ENCODE peak calls at places on chromosomes 16 and 17, in nine cellular contexts. I, Z, H, Q, W, E, L, O and N are unnamed samples.
A peak's percentile ranks its signal among the peaks of the same experiment; 100 is the strongest.

GRCh38 chr17:45871718-45872117 is 22.6 kb upstream of the MAPT start:
- DNase-seq in I (no peak), Z (no peak), H (no peak), Q (no peak), W (no peak), E (no peak), L (no peak), O (no peak), N (no peak)

GRCh38 chr16:1195393-1195666 is 29.7 kb downstream of the TPSG1 start:
- DNase-seq in I (no peak), Z (no peak), H (no peak), Q (no peak), W (no peak), E (no peak), L (no peak), O (no peak), N (no peak)

GRCh38 chr17:71553381-71553780 is 567.4 kb upstream of the SOX9 start:
- DNase-seq in I (no peak), Z (no peak), H (no peak), Q (no peak), W (no peak), E (no peak), L (no peak), O (no peak), N (no peak)

GRCh38 chr17:64994281-64994680 is 62.3 kb downstream of the GNA13 start:
- DNase-seq in I (no peak), Z (no peak), H (no peak), Q (no peak), W (no peak), E (no peak), L (no peak), O (no peak), N (no peak)

GRCh38 chr17:65931246-65932149 is 260.4 kb downstream of the CEP112 start:
- DNase-seq in I (peak; percentile 2), Z (no peak), H (no peak), Q (no peak), W (no peak), E (no peak), L (no peak), O (no peak), N (no peak)

GRCh38 chr16:25073849-25074248 is 37.7 kb upstream of the LCMT1 start:
- DNase-seq in I (no peak), Z (no peak), H (no peak), Q (no peak), W (no peak), E (no peak), L (no peak), O (no peak), N (no peak)

GRCh38 chr17:9971991-9972390 is 66.9 kb upstream of the RCVRN start:
- DNase-seq in I (peak; percentile 55), Z (no peak), H (no peak), Q (no peak), W (no peak), E (no peak), L (no peak), O (no peak), N (no peak)

GRCh38 chr16:87702325-87702811 is 63.4 kb downstream of the KLHDC4 start:
- DNase-seq in I (peak; percentile 11), Z (peak; percentile 14), H (no peak), Q (no peak), W (peak; percentile 35), E (peak; percentile 9), L (peak; percentile 24), O (no peak), N (no peak)

GRCh38 chr16:64580558-64580957 is 541.3 kb downstream of the CDH11 start:
- DNase-seq in I (no peak), Z (no peak), H (no peak), Q (no peak), W (no peak), E (no peak), L (no peak), O (no peak), N (no peak)

GRCh38 chr17:60712675-60713074 is 35.0 kb downstream of the BCAS3 start:
- DNase-seq in I (no peak), Z (no peak), H (no peak), Q (no peak), W (no peak), E (no peak), L (no peak), O (no peak), N (no peak)

GRCh38 chr16:12542818-12543699 is 260.6 kb downstream of the CPPED1 start:
- DNase-seq in I (no peak), Z (no peak), H (no peak), Q (no peak), W (no peak), E (no peak), L (no peak), O (no peak), N (no peak)